ENCODE peak calls at places on chromosomes 5 and 9, in seven cellular contexts. L, R, X, C, W, D and G are unnamed samples.

GRCh38 chr9:85900504-85901201 is 40.3 kb upstream of the NAA35 start:
- DNase-seq in W (peak; percentile 38), L (peak; percentile 45), C (peak; percentile 56), R (peak; percentile 4), X (peak; percentile 39), D (peak; percentile 63), G (peak; percentile 37)

GRCh38 chr9:91177081-91177480 is 184.6 kb downstream of the AUH start:
- DNase-seq in W (no peak), L (no peak), R (no peak), C (no peak), X (no peak), D (no peak), G (no peak)

GRCh38 chr9:136377351-136378170 is 4.1 kb upstream of the CARD9 start:
- DNase-seq in D (no peak), X (no peak), R (no peak), W (no peak), L (no peak), C (no peak), G (no peak)

GRCh38 chr5:124655211-124655880 is 91.1 kb downstream of the ZNF608 start:
- DNase-seq in C (peak; percentile 40), L (no peak), X (no peak), R (no peak), W (no peak), D (no peak), G (no peak)

GRCh38 chr5:137300411-137301240 is 198.5 kb downstream of the SPOCK1 start:
- DNase-seq in C (no peak), R (no peak), L (no peak), W (no peak), X (no peak), D (no peak), G (no peak)

GRCh38 chr5:102421647-102422046 is 77.2 kb downstream of the SLCO6A1 start:
- DNase-seq in L (no peak), W (no peak), C (peak; percentile 68), R (no peak), X (no peak), D (no peak), G (no peak)

GRCh38 chr9:70954607-70955143 is 166.7 kb downstream of the TRPM3 start:
- DNase-seq in C (no peak), R (no peak), X (no peak), W (no peak), D (no peak), L (peak; percentile 9), G (no peak)

GRCh38 chr9:99129091-99129490 is 24.2 kb downstream of the TGFBR1 start:
- DNase-seq in C (no peak), D (no peak), R (no peak), L (no peak), W (no peak), X (no peak), G (no peak)

GRCh38 chr5:121795511-121795910 is 56.2 kb upstream of the FTMT start:
- DNase-seq in R (no peak), L (peak; percentile 25), D (no peak), W (no peak), C (no peak), X (no peak), G (no peak)

GRCh38 chr5:144433893-144434292 is 263.2 kb downstream of the KCTD16 start:
- DNase-seq in D (no peak), L (peak; percentile 40), C (no peak), W (no peak), X (no peak), R (no peak), G (no peak)

GRCh38 chr9:123102380-123103113 is 69.1 kb downstream of the GPR21 start:
- DNase-seq in X (no peak), W (no peak), C (no peak), R (peak; percentile 16), L (no peak), D (no peak), G (no peak)

GRCh38 chr5:123125953-123126352 is 36.9 kb downstream of the PRDM6 start:
- DNase-seq in L (no peak), W (no peak), C (no peak), R (peak; percentile 49), X (no peak), D (no peak), G (no peak)

GRCh38 chr9:38162332-38162985 is 93.4 kb upstream of the SHB start:
- DNase-seq in L (no peak), W (no peak), X (no peak), D (no peak), R (no peak), C (no peak), G (no peak)

GRCh38 chr5:67509402-67509801 is 312.8 kb upstream of the CD180 start:
- DNase-seq in D (no peak), L (no peak), R (no peak), X (no peak), C (no peak), W (no peak), G (no peak)

GRCh38 chr9:131179561-131180219 is 54.3 kb downstream of the NUP214 start:
- DNase-seq in W (peak; percentile 57), X (peak; percentile 31), C (no peak), R (peak; percentile 80), L (no peak), D (no peak), G (peak; percentile 31)

GRCh38 chr5:155050384-155051019 is 36.9 kb downstream of the KIF4B start:
- DNase-seq in W (no peak), R (no peak), C (no peak), L (peak; percentile 31), D (no peak), X (no peak), G (no peak)

GRCh38 chr5:30539004-30539634 is 654.4 kb upstream of the CDH6 start:
- DNase-seq in L (no peak), X (no peak), R (no peak), W (no peak), C (peak; percentile 9), D (no peak), G (no peak)

GRCh38 chr9:125759812-125760134 is 12.6 kb downstream of the PBX3 start:
- DNase-seq in W (no peak), L (peak; percentile 69), R (no peak), C (no peak), X (no peak), D (no peak), G (no peak)

DNA sequence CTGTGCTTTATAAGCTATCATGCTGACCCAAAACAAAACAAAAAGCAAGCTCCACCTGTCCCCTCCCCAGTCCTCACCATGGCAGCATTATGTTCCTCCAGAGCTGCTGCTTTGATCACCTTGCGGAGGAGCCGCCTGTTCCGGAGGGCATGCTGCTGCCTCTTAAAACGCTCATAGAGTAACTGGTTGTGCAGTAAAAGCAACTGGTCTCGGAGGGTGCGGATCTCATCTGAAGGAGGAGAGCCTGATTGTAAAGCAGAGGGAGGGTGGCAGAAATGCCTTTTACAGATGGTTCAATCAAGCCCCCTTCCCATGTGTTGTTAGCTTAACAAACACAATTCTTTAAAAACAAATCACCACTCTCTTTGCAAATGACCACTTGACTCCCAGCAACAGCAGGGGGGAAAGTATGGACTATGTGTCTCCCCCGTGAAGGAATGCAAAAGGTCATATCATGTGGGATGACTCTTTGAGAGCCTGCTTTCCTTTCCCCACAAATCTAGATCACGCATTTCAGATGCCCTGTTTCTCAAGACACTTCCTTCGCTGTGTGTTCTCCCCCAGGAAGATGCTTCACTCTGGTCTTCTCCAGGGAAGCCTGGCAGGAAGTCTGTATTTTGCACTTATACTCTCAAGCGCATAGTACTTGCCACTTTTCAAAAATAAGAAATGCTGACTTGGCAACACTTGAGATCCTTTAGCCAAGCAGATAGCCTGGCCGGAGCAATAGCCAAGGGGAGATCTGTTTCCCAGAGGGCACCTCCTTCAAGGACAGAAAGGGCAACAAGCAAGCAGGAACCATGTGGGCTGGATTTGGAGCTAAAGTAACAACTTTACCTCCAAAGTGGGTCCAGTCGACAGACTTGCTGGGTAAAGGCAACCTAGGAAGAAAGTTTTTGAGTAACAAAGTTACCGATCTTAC is 25.1 kb downstream of the SPACA9 start:
- DNase-seq in R (no peak), D (no peak), X (no peak), L (no peak), W (no peak), C (no peak), G (no peak)
- TF ChIP-seq CTCF in R (no peak), D (no peak), X (no peak), L (no peak), W (no peak), C (no peak), G (no peak)

GRCh38 chr5:171226096-171226495 is 83.0 kb upstream of the TLX3 start:
- DNase-seq in D (no peak), L (no peak), X (no peak), W (no peak), R (no peak), C (no peak), G (no peak)
- TF ChIP-seq CTCF in D (no peak), L (peak; percentile 42), X (no peak), W (no peak), R (peak; percentile 5), C (no peak), G (no peak)

GRCh38 chr5:151224372-151224771 is 480 bp upstream of the CCDC69 start:
- DNase-seq in X (peak; percentile 48), D (no peak), R (no peak), C (no peak), L (no peak), W (no peak), G (peak; percentile 45)

GRCh38 chr5:151222054-151222768 is 1.7 kb downstream of the CCDC69 start:
- DNase-seq in C (no peak), R (no peak), L (no peak), W (no peak), D (peak; percentile 25), X (no peak), G (no peak)

GRCh38 chr5:151225071-151225470 is 1.2 kb upstream of the CCDC69 start:
- DNase-seq in W (no peak), L (no peak), X (no peak), R (no peak), C (no peak), D (no peak), G (no peak)

GRCh38 chr5:151222769-151223446 is 984 bp downstream of the CCDC69 start:
- DNase-seq in L (no peak), R (no peak), D (peak; percentile 70), C (no peak), X (peak; percentile 68), W (peak; percentile 69), G (peak; percentile 72)

DNA sequence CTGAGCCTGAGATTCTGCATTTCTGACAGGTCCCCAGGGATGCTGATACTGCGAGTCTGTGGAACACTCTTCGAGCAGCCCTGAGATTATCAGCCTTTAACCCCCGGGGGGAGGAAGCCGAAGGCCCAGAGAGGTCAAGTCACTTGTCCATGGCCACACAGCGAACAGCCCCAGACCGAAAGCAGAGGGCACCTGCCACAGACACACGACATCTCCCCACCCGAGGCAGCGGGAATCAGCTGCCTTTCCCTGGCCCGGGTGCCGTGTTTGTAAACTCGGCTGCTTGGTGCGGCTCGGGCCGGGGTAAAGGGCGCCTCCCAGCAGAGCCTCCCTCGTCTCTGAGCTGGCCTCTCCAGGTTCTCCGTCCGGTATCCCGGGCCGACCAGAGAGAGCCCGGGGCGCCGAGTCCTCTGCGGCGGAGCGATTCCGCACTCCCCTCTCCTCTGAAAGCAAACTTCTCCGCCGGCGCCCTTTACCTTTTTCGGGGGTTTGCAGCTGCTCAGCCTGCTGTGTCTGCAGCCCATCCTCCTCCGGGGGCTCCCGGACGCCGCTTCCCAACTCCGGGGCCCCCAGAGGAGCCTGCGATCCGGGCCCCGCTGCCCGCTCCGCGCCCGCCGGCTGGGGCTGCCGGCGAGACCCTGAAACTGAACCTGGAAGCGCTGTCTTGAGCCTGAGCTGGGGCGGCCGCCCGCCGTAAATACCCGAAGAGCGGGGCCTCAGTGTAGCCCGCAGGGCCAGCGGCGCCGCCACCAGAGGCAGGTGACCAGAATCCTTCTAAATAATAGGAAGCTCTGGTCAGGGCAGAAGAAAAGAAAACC is at the start of gene CCDC69:
- DNase-seq in C (peak; percentile 79), X (peak; percentile 78), D (peak; percentile 75), L (peak; percentile 85), R (no peak), W (peak; percentile 76), G (peak; percentile 81)
- TF ChIP-seq CTCF in C (no peak), X (peak; percentile 15), D (no peak), L (peak; percentile 35), R (peak; percentile 33), W (no peak), G (no peak)

GRCh38 chr9:78130004-78130403 is 98.4 kb upstream of the GNAQ start:
- DNase-seq in X (no peak), L (peak; percentile 56), D (peak; percentile 9), W (no peak), C (peak; percentile 10), R (no peak), G (no peak)
- TF ChIP-seq CTCF in X (no peak), L (peak; percentile 54), D (no peak), W (no peak), C (no peak), R (no peak), G (no peak)